ENCODE peak calls at places on chromosomes 11 and 22, in five cellular contexts. H is SK-N-SH, V is K562, M is HepG2, U is GM12878. B is an unnamed sample.

GRCh38 chr22:47257566-47257965 is 495.1 kb downstream of the TBC1D22A start:
- DNase-seq in H (no peak), V (no peak), M (no peak), U (no peak), B (no peak)

GRCh38 chr11:2511421-2512369 is 66.9 kb downstream of the KCNQ1 start:
- DNase-seq in H (peak; percentile 34), V (peak; percentile 5), M (no peak), U (no peak), B (no peak)

GRCh38 chr22:37258005-37258790 is 14.1 kb upstream of the RAC2 start:
- DNase-seq in H (no peak), V (no peak), M (no peak), U (no peak), B (no peak)

GRCh38 chr11:12674936-12675696 is 895 bp downstream of the TEAD1 start:
- DNase-seq in H (peak; percentile 74), V (peak; percentile 57), M (no peak), U (no peak), B (no peak)

GRCh38 chr11:117663826-117664225 is 133.2 kb downstream of the DSCAML1 start:
- DNase-seq in H (no peak), V (no peak), M (no peak), U (no peak), B (no peak)

GRCh38 chr22:42321908-42322561 is 51.6 kb upstream of the TCF20 start:
- DNase-seq in H (no peak), V (no peak), M (no peak), U (no peak), B (no peak)

GRCh38 chr11:87447606-87448005 is 409.9 kb downstream of the TMEM135 start:
- DNase-seq in H (no peak), V (no peak), M (no peak), U (no peak), B (no peak)

GRCh38 chr11:8717876-8718753 is 35.5 kb downstream of the RPL27A start:
- DNase-seq in H (no peak), V (no peak), M (peak; percentile 83), U (no peak), B (peak; percentile 56)

GRCh38 chr11:114307524-114308203 is 11.5 kb downstream of the NNMT start:
- DNase-seq in H (no peak), V (no peak), M (peak; percentile 23), U (no peak), B (no peak)

DNA sequence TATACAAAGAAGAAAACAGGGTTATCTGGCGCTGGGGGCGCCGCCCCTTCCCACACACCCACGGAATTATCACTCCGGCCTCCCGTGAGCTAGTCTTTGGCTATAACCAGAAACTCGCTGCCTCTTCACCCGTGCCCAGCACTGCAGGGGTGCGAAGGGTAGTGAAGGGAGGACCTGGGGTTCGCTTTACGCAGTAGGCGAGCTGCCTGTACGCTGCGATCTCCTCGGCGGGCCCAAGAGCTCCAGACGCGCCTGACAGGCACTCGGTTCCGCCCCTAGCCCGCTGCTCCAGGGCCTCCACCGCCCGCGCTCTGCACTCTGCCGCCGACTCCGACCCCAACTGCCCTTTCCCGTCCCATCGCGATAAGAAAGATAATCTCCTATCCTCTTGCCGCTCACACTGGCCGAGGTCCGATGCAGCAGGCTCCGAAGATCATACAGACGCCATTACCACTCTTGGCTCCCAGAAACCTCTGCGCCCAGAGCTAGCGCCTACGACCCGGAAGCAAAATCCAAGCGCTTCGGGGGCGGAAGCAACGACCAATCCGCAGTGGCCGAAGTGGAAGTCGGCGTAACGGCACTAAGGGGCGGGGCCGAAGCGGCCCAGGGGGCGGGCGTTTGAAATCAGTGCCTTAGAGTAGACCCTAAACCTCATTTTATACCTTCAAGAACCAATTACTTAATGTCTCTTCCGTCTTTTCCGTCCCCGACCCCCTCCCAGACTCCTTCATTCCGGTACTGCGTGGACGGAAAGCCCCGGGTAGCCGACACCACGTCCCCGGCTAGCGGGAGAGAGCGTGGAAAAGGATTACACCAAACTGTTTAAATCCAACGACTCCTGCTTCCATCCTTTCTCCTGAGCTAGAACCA is at the start of the genes CWC15 and KDM4D:
- DNase-seq in H (peak; percentile 93), V (peak; percentile 94), M (peak; percentile 87), U (peak; percentile 62), B (peak; percentile 89)
- TF ChIP-seq EP300 in H (peak; percentile 22), V (peak; percentile 27), M (no peak), U (no peak), B (no peak)

GRCh38 chr11:134014502-134014901 is 54.4 kb upstream of the JAM3 start:
- DNase-seq in H (peak; percentile 70), V (no peak), M (no peak), U (no peak), B (no peak)
- TF ChIP-seq REST in H (no peak), V (no peak), M (no peak), U (no peak), B (no peak)

DNA sequence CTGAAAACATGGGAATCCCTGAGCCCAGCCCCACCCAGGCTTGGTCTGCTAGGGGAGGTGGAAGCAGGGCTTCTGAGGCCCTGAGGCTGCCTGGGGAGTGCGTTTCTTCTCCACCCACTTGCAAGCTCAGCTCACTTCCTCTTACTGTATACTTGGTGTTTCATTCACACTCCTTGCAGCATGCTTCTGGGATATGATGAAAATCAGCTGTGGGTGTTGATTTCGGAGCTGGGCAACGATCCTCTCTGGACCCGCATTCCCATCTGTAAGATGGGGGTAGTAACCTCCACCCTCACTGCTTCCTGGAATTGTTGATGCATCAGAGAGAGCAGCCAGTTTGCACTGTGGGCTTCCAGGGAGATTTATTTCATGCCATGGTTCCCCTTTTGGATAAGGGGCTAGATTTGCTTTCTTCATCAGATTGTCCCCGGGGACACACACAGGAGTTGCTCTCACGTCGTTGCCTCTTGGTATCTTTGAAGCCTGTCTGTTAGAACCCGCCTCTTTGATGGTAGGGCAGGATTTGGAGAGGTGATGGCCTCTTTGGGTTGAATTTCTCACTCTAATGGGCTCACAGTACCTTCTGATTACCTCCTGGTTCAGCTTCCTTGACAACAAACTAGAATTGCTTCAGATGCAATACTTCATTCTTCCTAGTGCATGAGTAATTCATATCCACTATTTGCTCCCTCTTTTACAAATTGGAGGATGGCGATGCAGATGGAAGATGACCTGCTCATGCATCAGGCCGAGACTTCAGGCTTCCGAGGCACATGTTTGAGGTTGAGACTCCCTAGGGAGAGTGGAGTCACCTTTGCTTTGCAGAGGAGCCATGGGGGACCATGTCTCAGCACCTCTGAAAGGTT is 40.4 kb downstream of the BCR start:
- DNase-seq in H (no peak), V (peak; percentile 67), M (no peak), U (no peak), B (no peak)
- TF ChIP-seq EP300 in H (no peak), V (no peak), M (no peak), U (no peak), B (no peak)

GRCh38 chr11:70798296-70798695 is 400.0 kb downstream of the CTTN start:
- DNase-seq in H (no peak), V (no peak), M (no peak), U (no peak), B (no peak)

GRCh38 chr11:70796601-70797000 is 398.3 kb downstream of the CTTN start:
- DNase-seq in H (no peak), V (peak; percentile 34), M (no peak), U (no peak), B (no peak)

GRCh38 chr11:70802185-70802584 is 403.9 kb downstream of the CTTN start:
- DNase-seq in H (no peak), V (no peak), M (no peak), U (no peak), B (no peak)

GRCh38 chr11:70804174-70804855 is 406.0 kb downstream of the CTTN start:
- DNase-seq in H (no peak), V (no peak), M (no peak), U (no peak), B (no peak)

DNA sequence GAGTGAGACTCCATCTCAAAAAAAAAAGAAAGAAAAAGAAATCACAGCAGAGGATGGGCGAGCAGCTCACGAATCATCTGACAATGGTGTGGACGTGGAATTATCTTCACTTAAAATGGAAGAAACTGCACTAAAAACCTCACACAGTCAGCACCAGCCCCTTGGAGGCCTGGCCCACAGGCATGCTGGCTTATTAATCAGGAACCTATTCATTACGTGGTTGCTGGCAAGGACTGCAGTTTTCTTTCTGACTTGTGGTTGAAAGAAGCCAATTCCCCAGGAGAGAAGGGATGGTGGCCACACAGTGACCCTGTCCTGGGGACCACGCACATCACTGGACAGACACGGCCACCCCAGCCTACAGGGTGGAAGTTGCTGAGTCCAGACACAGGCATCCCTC is 401.1 kb downstream of the CTTN start:
- DNase-seq in H (no peak), V (no peak), M (no peak), U (no peak), B (no peak)
- TF ChIP-seq REST in H (no peak), V (no peak), M (no peak), U (no peak), B (no peak)

DNA sequence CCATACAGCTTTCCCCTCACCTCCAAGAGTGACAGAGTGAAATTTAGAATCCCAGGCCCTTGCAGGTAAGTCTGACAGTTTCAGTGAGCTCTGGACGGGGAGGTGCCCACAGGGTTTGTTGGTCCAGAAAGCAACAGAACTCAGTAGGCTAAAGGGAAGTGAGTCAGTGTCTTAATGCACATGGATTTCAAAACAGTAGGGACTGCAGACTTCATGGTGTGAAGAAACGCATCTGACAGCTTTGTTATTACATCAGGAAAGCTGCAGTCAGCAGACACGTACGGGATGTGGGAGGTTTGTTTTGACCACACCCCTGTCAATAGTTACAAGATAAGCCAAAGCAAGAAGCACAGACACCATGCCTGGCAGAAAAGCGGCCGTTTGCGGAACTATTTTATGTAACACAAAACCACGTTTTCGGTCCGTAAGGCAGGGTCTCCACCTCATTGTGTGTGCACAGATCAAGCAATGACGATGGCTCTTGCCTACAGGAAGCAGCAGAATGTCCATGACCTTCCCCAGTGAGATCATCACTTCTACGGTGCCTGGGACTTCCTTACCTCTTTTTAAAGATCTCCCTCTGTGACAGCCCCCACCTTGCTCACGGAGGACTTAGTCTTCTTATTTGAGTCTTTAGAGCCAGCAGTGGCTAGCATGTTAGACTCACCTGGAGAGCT is 58.1 kb upstream of the FTH1 start:
- DNase-seq in H (no peak), V (peak; percentile 85), M (peak; percentile 87), U (peak; percentile 56), B (peak; percentile 86)
- TF ChIP-seq EP300 in H (no peak), V (peak; percentile 96), M (peak; percentile 60), U (no peak), B (peak; percentile 89)

B was measured in A549.